ENCODE peak calls at places on chromosomes 3 and 15, in six cellular contexts. F, E, J, A, L and D are unnamed samples.

GRCh38 chr3:156974931-156975330 is 148.8 kb downstream of the LEKR1 start:
- DNase-seq in F (peak; percentile 84), J (no peak), E (no peak), A (no peak), L (no peak), D (no peak)

GRCh38 chr15:35986072-35986666 is 440.2 kb upstream of the DPH6 start:
- DNase-seq in A (peak; percentile 4), J (no peak), F (no peak), L (peak; percentile 12), E (no peak), D (no peak)

GRCh38 chr15:73681856-73682596 is 2.2 kb upstream of the CD276 start:
- DNase-seq in L (peak; percentile 77), A (no peak), J (no peak), E (no peak), F (no peak), D (no peak)

GRCh38 chr3:31680072-31680870 is 147.5 kb downstream of the STT3B start:
- DNase-seq in E (no peak), J (no peak), F (peak; percentile 54), A (no peak), L (peak; percentile 14), D (no peak)

GRCh38 chr3:46998121-46998851 is 18.8 kb downstream of the NBEAL2 start:
- DNase-seq in L (peak; percentile 33), F (peak; percentile 89), J (peak; percentile 93), A (peak; percentile 18), E (peak; percentile 74), D (peak; percentile 44)

GRCh38 chr3:184523825-184524615 is 37.6 kb upstream of the EPHB3 start:
- DNase-seq in L (peak; percentile 68), J (peak; percentile 46), A (peak; percentile 67), E (no peak), F (peak; percentile 82), D (no peak)

GRCh38 chr15:75738647-75739325 is 26.1 kb upstream of the CSPG4 start:
- DNase-seq in F (peak; percentile 98), J (peak; percentile 98), A (peak; percentile 87), L (peak; percentile 94), E (peak; percentile 88), D (peak; percentile 91)

GRCh38 chr15:68829068-68829467 is 8.4 kb upstream of the ANP32A start:
- DNase-seq in J (no peak), E (no peak), F (peak; percentile 60), A (no peak), L (peak; percentile 38), D (no peak)

GRCh38 chr3:123244128-123244527 is 42.4 kb downstream of the SEC22A start:
- DNase-seq in J (no peak), A (no peak), L (no peak), E (no peak), F (no peak), D (no peak)

GRCh38 chr3:50157821-50158556 is 2.9 kb downstream of the SEMA3F start:
- DNase-seq in L (peak; percentile 26), J (no peak), F (no peak), E (no peak), A (peak; percentile 44), D (no peak)

GRCh38 chr3:111610189-111610588 is 15.0 kb upstream of the ZBED2 start:
- DNase-seq in E (no peak), L (no peak), A (no peak), F (no peak), J (no peak), D (no peak)

GRCh38 chr3:192514754-192515660 is 212.3 kb downstream of the FGF12 start:
- DNase-seq in L (no peak), A (no peak), J (peak; percentile 89), F (peak; percentile 89), E (peak; percentile 46), D (peak; percentile 39)

GRCh38 chr3:117998071-117998470 is 1036.6 kb downstream of the IGSF11 start:
- DNase-seq in A (peak; percentile 74), F (peak; percentile 8), E (no peak), L (peak; percentile 13), J (no peak), D (no peak)

GRCh38 chr3:48678056-48678455 is 7.7 kb downstream of the NCKIPSD start:
- DNase-seq in F (peak; percentile 48), A (peak; percentile 85), E (no peak), J (no peak), L (peak; percentile 31), D (no peak)

GRCh38 chr3:174596447-174596982 is 262.6 kb upstream of the NAALADL2 start:
- DNase-seq in J (no peak), A (no peak), E (no peak), F (no peak), L (no peak), D (no peak)

GRCh38 chr3:30002782-30003181 is 603.6 kb upstream of the TGFBR2 start:
- DNase-seq in E (no peak), A (peak; percentile 18), L (no peak), F (no peak), J (no peak), D (no peak)

GRCh38 chr3:188683032-188683491 is 488.7 kb upstream of the TPRG1 start:
- DNase-seq in F (no peak), E (no peak), A (peak; percentile 99), J (no peak), L (peak; percentile 96), D (no peak)

GRCh38 chr15:85564686-85565085 is 184.3 kb downstream of the AKAP13 start:
- DNase-seq in L (peak; percentile 33), A (no peak), J (no peak), E (no peak), F (no peak), D (no peak)

GRCh38 chr3:122092460-122093165 is 37.5 kb downstream of the CD86 start:
- DNase-seq in E (no peak), L (peak; percentile 27), A (peak; percentile 31), F (peak; percentile 33), J (peak; percentile 41), D (no peak)

GRCh38 chr3:157532529-157533297 is 29.5 kb upstream of the VEPH1 start:
- DNase-seq in F (peak; percentile 93), L (peak; percentile 85), J (peak; percentile 54), A (peak; percentile 92), E (peak; percentile 21), D (peak; percentile 68)

GRCh38 chr3:23288715-23289114 is 85.6 kb downstream of the UBE2E2 start:
- DNase-seq in L (no peak), A (no peak), E (no peak), F (no peak), J (no peak), D (no peak)
- H2AK5ac ChIP-seq in L (no peak overlapping the region), A (no peak overlapping the region), E (no peak overlapping the region), F (no peak overlapping the region), J (no peak overlapping the region), D (no peak overlapping the region)

GRCh38 chr15:30953183-30953582 is 38.2 kb downstream of the MTMR10 start:
- DNase-seq in J (no peak), E (no peak), A (no peak), L (peak; percentile 4), F (no peak), D (no peak)

GRCh38 chr15:30954674-30955073 is 36.8 kb downstream of the MTMR10 start:
- DNase-seq in A (peak; percentile 34), F (no peak), J (no peak), E (no peak), L (peak; percentile 11), D (no peak)

GRCh38 chr15:30956216-30956803 is 35.1 kb downstream of the MTMR10 start:
- DNase-seq in J (no peak), E (no peak), A (peak; percentile 22), F (peak; percentile 58), L (no peak), D (no peak)

GRCh38 chr15:30958219-30958618 is 33.2 kb downstream of the MTMR10 start:
- DNase-seq in A (no peak), E (no peak), F (no peak), J (no peak), L (no peak), D (no peak)

DNA sequence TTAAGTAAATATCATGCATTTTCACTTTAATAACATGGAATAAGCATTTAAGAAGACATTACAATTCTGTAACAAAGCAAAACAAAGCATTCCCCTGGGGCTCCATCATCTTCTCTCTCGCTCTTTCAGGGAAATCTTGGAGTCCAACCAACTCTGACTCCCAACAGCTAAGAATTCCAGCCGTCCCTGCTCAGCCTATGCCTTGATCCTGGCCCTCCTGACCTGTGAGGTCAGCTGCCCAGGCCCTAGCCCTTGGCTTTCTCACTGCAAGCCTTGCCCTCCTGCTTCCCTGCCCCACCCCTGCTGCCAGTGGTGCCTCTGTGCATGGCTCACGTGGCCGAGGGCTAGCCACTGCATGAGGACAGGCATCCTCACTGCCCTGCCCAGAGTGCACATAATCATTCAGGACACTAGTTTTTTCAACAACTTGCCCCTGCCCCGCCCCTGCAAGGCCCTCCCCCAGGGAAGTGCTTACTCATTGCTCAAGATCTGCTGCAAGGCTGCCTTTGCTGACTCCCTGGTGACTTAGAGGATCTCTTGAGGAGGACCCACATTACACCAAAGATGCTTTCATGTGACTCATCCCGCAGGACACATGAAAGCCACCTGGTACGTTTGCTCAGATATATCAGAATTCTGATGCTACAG is 37.6 kb downstream of the MTMR10 start:
- DNase-seq in L (peak; percentile 89), F (peak; percentile 89), E (peak; percentile 15), J (peak; percentile 34), A (peak; percentile 96), D (no peak)
- H3K18ac ChIP-seq in L (peak overlapping the region; percentile 49), F (no peak overlapping the region), E (no peak overlapping the region), J (no peak overlapping the region), A (peak overlapping the region; percentile 47), D (peak overlapping the region; percentile 44)

DNA sequence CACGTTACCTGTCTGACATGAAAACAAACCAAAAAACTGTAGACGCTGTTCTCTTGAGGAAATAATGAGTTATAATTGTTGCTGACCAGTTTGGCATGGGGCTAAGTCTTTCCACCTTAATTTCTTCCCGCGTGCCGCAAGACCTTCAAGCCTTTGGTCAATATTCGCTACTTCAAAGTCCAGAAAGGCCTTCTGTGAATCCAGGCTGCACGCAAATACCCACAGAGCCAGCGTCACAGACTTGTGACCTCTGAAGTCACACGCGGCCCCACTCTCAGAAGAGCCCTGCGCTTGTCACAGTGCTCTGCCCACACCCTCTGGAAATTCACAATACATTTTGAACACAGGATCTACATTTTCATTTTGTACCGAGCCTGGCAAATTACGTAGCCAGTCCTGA is 275.2 kb downstream of the SHQ1 start:
- DNase-seq in E (no peak), L (no peak), J (no peak), A (no peak), F (no peak), D (no peak)
- H2BK15ac ChIP-seq in E (no peak overlapping the region), L (no peak overlapping the region), J (no peak overlapping the region), A (no peak overlapping the region), F (no peak overlapping the region), D (no peak overlapping the region)

GRCh38 chr3:113211370-113212154 is at the start of gene BOC:
- DNase-seq in A (peak; percentile 68), E (no peak), L (peak; percentile 79), J (peak; percentile 57), F (peak; percentile 79), D (peak; percentile 63)

GRCh38 chr3:113210608-113211369 is 568 bp upstream of the BOC start:
- DNase-seq in L (peak; percentile 50), A (no peak), J (peak; percentile 65), E (no peak), F (peak; percentile 45), D (no peak)

GRCh38 chr3:113214227-113214626 is 2.9 kb downstream of the BOC start:
- DNase-seq in A (no peak), L (no peak), F (no peak), J (no peak), E (no peak), D (no peak)

GRCh38 chr3:113212845-113213375 is 1.6 kb downstream of the BOC start:
- DNase-seq in A (no peak), F (no peak), J (no peak), L (no peak), E (no peak), D (no peak)

GRCh38 chr3:113212155-113212844 is 943 bp downstream of the BOC start:
- DNase-seq in J (no peak), L (peak; percentile 58), A (no peak), E (no peak), F (peak; percentile 29), D (no peak)
- H2AK5ac ChIP-seq in J (no peak overlapping the region), L (peak overlapping the region; percentile 86), A (peak overlapping the region; percentile 32), E (no peak overlapping the region), F (no peak overlapping the region), D (peak overlapping the region; percentile 93)